ENCODE peak calls at places on chromosomes 11 and 22, in eight cellular contexts. B is ELR; K is stimulated activated naive CD4-positive, alpha-beta T cell; D is mammary epithelial cell; U is NCI-H2081; N is activated CD8-positive, alpha-beta memory T cell treated with anti-CD3 and anti-CD28 coated beads, Interleukin-2, amount 50 U/mL, for 4 hours; L is endodermal cell; J is left ventricle myocardium inferior. C is an unnamed sample.

GRCh38 chr11:17558025-17558780 is 11.1 kb downstream of the OTOG start:
- DNase-seq in L (no peak), J (no peak), B (no peak), K (no peak), D (no peak), U (no peak), N (no peak), C (no peak)

GRCh38 chr11:1531961-1532586 is 40.0 kb downstream of the DUSP8 start:
- DNase-seq in K (no peak), B (peak; percentile 59), N (no peak), U (no peak), J (peak; percentile 77), L (no peak), D (peak; percentile 79), C (peak; percentile 92)

GRCh38 chr11:8221917-8222316 is 41.8 kb downstream of the LMO1 start:
- DNase-seq in B (no peak), D (no peak), N (no peak), J (no peak), L (no peak), K (no peak), U (no peak), C (no peak)

GRCh38 chr11:118002541-118003019 is 16.4 kb downstream of the IL10RA start:
- DNase-seq in B (no peak), J (peak; percentile 72), K (no peak), N (no peak), U (no peak), L (no peak), D (no peak), C (no peak)

GRCh38 chr22:50271519-50271970 is 1.4 kb upstream of the MAPK11 start:
- DNase-seq in N (peak; percentile 57), U (peak; percentile 65), B (peak; percentile 65), D (peak; percentile 56), J (peak; percentile 71), K (no peak), L (peak; percentile 88), C (no peak)

GRCh38 chr11:71098776-71099175 is 153.6 kb downstream of the SHANK2 start:
- DNase-seq in J (no peak), U (no peak), L (no peak), K (no peak), D (no peak), N (no peak), B (no peak), C (no peak)

GRCh38 chr11:120674537-120674936 is 163.0 kb downstream of the GRIK4 start:
- DNase-seq in N (no peak), L (no peak), B (peak; percentile 20), J (no peak), K (no peak), D (no peak), U (no peak), C (no peak)

GRCh38 chr11:110728883-110729282 is 16.6 kb upstream of the ARHGAP20 start:
- DNase-seq in J (no peak), N (no peak), B (no peak), K (no peak), D (no peak), L (no peak), U (no peak), C (no peak)

GRCh38 chr11:86592659-86593451 is 79.6 kb downstream of the ME3 start:
- DNase-seq in B (peak; percentile 96), D (peak; percentile 81), J (no peak), N (peak; percentile 63), U (peak; percentile 81), K (no peak), L (peak; percentile 69), C (peak; percentile 73)

GRCh38 chr11:111417766-111418435 is 38.8 kb upstream of the POU2AF1 start:
- DNase-seq in D (peak; percentile 46), N (no peak), K (no peak), B (peak; percentile 19), L (peak; percentile 24), J (peak; percentile 47), U (no peak), C (peak; percentile 60)

GRCh38 chr11:27485930-27486773 is 13.6 kb upstream of the LGR4 start:
- DNase-seq in N (no peak), L (peak; percentile 59), D (peak; percentile 42), U (peak; percentile 62), J (no peak), B (peak; percentile 74), K (no peak), C (no peak)